ENCODE peak calls at places on chromosomes 4 and X, in eight cellular contexts. Y is GM12892, E is GM12891, W is heart left ventricle, I is A549, U is upper lobe of left lung, V is uterus, D is tibial nerve. G is an unnamed sample.

GRCh38 chr4:113173865-113174264 is 124.4 kb downstream of the ANK2 start:
- DNase-seq in Y (no peak), E (no peak), W (no peak), I (no peak), U (no peak), V (no peak), D (no peak), G (no peak)

GRCh38 chrX:93177930-93178329 is 495.4 kb downstream of the NAP1L3 start:
- DNase-seq in Y (no peak), E (no peak), W (no peak), I (no peak), U (no peak), V (no peak), D (no peak), G (no peak)

GRCh38 chrX:110462957-110463356 is 104.3 kb downstream of the RTL9 start:
- DNase-seq in Y (no peak), E (no peak), W (no peak), I (no peak), U (no peak), V (no peak), D (no peak), G (no peak)

GRCh38 chrX:152822383-152823086 is 8.0 kb downstream of the CETN2 start:
- DNase-seq in Y (no peak), E (no peak), W (no peak), I (no peak), U (no peak), V (no peak), D (no peak), G (no peak)

GRCh38 chr4:36321176-36321575 is 39.8 kb downstream of the DTHD1 start:
- DNase-seq in Y (no peak), E (no peak), W (no peak), I (no peak), U (no peak), V (no peak), D (no peak), G (no peak)

GRCh38 chrX:53438174-53438831 is 4.1 kb upstream of the HSD17B10 start:
- DNase-seq in Y (no peak), E (no peak), W (no peak), I (no peak), U (no peak), V (no peak), D (no peak), G (no peak)

GRCh38 chr4:186915816-186916215 is 192.2 kb upstream of the FAT1 start:
- DNase-seq in Y (no peak), E (no peak), W (no peak), I (no peak), U (no peak), V (no peak), D (no peak), G (no peak)

GRCh38 chr4:105594094-105595010 is 41.9 kb downstream of the ARHGEF38 start:
- DNase-seq in Y (no peak), E (no peak), W (no peak), I (no peak), U (no peak), V (no peak), D (no peak), G (no peak)

GRCh38 chr4:5399790-5400421 is 308.5 kb downstream of the EVC2 start:
- DNase-seq in Y (no peak), E (peak), W (no peak), I (peak), U (no peak), V (no peak), D (no peak), G (peak)

GRCh38 chr4:181792641-181793612 is 450.3 kb upstream of the TENM3 start:
- DNase-seq in Y (no peak), E (no peak), W (no peak), I (no peak), U (no peak), V (no peak), D (no peak), G (no peak)

GRCh38 chrX:56788717-56789122 is 59.7 kb downstream of the NBDY start:
- DNase-seq in Y (no peak), E (no peak), W (no peak), I (no peak), U (peak), V (peak), D (peak), G (no peak)

GRCh38 chrX:75547783-75548182 is 24.9 kb upstream of the ZDHHC15 start:
- DNase-seq in Y (no peak), E (no peak), W (peak), I (no peak), U (peak), V (no peak), D (peak), G (no peak)

DNA sequence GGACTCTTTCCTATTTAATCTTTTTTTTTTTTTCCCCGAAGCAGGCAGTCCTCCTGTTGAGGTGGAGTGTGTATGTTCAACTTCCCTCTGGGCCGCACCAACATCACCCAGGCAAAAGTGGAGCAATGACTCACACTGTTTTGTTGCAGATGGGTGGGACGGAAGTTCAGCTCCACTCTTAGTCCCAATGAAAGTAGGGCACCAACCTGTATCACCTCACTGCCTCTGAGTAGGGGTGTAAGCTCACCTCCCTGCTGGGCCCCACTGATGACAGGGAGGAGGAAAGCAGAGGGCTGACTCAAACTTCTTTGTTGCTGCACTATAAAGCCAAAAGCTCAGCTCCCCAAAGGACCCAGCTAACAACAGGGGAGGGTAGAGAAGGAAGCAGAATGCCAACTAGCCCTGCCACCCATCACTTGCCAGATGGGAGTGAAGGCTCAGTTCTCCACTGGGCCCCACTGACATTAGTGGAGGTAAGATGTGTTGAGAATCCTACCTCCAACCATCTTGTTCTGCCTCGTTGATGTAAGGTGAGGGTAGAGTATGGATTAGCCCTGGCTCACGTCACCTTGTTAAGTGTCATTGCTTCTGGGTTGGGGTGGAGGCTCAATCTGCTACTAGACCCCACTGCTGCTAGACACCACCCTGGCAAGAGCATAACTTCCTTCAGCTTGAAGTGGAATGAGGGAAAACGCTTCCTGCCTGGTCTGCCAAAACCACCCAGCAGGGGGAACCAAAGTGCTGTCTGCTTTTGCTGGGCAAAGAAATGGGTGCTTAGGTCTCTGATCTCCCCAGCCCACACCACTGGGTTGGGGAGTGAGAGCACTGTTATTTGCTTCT is 14.1 kb downstream of the RPS6KA3 start:
- DNase-seq in Y (no peak), E (no peak), W (peak), I (peak), U (peak), V (no peak), D (peak), G (no peak)
- TF ChIP-seq POLR2A in Y (peak), E (peak), W (no peak), I (no peak), U (no peak), V (no peak), D (no peak), G (no peak)

GRCh38 chr4:78938868-78939666 is at the start of gene PAQR3:
- DNase-seq in Y (peak), E (peak), W (peak), I (peak), U (peak), V (peak), D (peak), G (peak)
- TF ChIP-seq POLR2A in Y (peak), E (no peak), W (peak), I (peak), U (peak), V (peak), D (peak), G (peak)

GRCh38 chrX:23786268-23786815 is 3.4 kb downstream of the SAT1 start:
- DNase-seq in Y (no peak), E (no peak), W (no peak), I (no peak), U (peak), V (no peak), D (no peak), G (no peak)
- TF ChIP-seq POLR2A in Y (no peak), E (peak), W (no peak), I (no peak), U (peak), V (no peak), D (no peak), G (no peak)

DNA sequence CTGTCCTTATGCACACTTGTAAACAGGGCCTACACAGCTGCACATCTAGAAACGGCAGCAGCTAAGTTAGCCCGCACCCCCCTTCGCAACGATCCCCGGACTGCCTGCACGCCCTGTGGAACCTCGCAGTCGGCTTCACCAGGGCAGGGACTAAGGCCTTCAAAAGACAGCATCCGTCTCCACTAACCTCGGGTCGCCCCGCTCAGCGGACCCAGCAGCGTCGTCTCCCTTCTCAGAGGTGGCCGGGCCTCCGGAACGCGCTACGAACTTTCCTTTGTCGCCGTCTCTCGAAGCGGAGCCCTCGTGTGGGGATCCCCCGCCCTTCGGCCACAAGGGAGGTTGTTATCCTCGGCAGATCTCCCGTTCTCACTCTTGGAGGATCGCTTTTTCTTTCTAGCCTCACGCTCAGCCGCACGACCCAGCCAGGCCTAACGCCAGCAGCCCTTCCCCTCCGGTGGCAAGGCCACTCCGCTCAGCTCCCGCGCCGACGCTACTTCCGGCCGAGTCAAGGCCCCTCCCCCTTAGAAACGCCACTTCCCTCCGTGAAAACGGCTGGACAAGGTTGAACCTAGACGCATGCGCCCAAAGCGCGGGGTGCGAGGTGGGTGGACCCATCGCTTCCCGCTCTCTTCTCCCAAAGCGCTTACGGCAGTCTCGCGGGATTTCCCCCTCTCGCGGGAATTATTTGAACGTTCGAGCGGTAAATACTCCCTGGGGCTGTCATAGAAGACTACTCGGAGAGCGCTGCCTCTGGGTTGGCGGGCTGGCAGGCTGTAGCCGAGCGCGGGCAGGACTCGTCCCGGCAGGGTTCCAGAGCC is at the start of the genes DCAF16 and NCAPG:
- DNase-seq in Y (peak), E (peak), W (peak), I (peak), U (peak), V (peak), D (peak), G (peak)
- TF ChIP-seq POLR2A in Y (peak), E (peak), W (peak), I (peak), U (peak), V (peak), D (peak), G (peak)

GRCh38 chrX:40735318-40736169 is at the start of gene MED14:
- DNase-seq in Y (peak), E (peak), W (peak), I (peak), U (peak), V (peak), D (peak), G (peak)
- TF ChIP-seq POLR2A in Y (peak), E (peak), W (no peak), I (peak), U (peak), V (peak), D (peak), G (peak)

GRCh38 chr4:102792361-102792936 is 31.7 kb upstream of the MANBA start:
- DNase-seq in Y (no peak), E (no peak), W (no peak), I (no peak), U (no peak), V (no peak), D (no peak), G (no peak)
- TF ChIP-seq POLR2A in Y (peak), E (peak), W (no peak), I (no peak), U (no peak), V (no peak), D (no peak), G (no peak)